ENCODE peak calls at places on chromosome 1, in six cellular contexts. J, F, S, B, Z and M are unnamed samples.

GRCh38 chr1:155177192-155177917 is 3.7 kb downstream of the TRIM46 start:
- DNase-seq in Z (peak; percentile 50), F (no peak), B (no peak), J (peak; percentile 75), S (peak; percentile 41), M (no peak)

GRCh38 chr1:157240495-157241184 is 102.4 kb upstream of the ETV3 start:
- DNase-seq in S (no peak), F (no peak), J (no peak), Z (no peak), B (no peak), M (no peak)

GRCh38 chr1:171984850-171985485 is 143.7 kb downstream of the DNM3 start:
- DNase-seq in Z (peak; percentile 49), B (peak; percentile 53), S (no peak), F (no peak), J (no peak), M (no peak)

GRCh38 chr1:161227196-161227871 is 1.5 kb downstream of the TOMM40L start:
- DNase-seq in F (peak; percentile 83), S (peak; percentile 89), Z (peak; percentile 81), J (peak; percentile 94), B (peak; percentile 83), M (peak; percentile 28)

GRCh38 chr1:211638723-211639122 is 36.7 kb downstream of the NEK2 start:
- DNase-seq in B (peak; percentile 68), S (peak; percentile 34), J (no peak), Z (peak; percentile 34), F (no peak), M (no peak)

GRCh38 chr1:74005533-74005932 is 192.4 kb downstream of the LRRIQ3 start:
- DNase-seq in F (no peak), S (no peak), B (no peak), Z (no peak), J (no peak), M (no peak)

GRCh38 chr1:76254165-76255043 is 179.9 kb downstream of the ST6GALNAC3 start:
- DNase-seq in J (no peak), Z (peak; percentile 9), B (peak; percentile 34), S (no peak), F (no peak), M (no peak)

GRCh38 chr1:109197163-109198042 is 16.3 kb upstream of the SARS1 start:
- DNase-seq in Z (peak; percentile 99), B (peak; percentile 98), F (peak; percentile 20), J (no peak), S (peak; percentile 83), M (peak; percentile 97)

GRCh38 chr1:185690527-185690926 is 43.7 kb upstream of the HMCN1 start:
- DNase-seq in B (no peak), F (no peak), S (no peak), J (no peak), Z (no peak), M (no peak)

GRCh38 chr1:60541831-60542532 is 468.4 kb upstream of the C1orf87 start:
- DNase-seq in B (peak; percentile 53), S (no peak), Z (no peak), J (no peak), F (no peak), M (no peak)

GRCh38 chr1:34865981-34866761 is 6.6 kb upstream of the SMIM12 start:
- DNase-seq in J (peak; percentile 98), B (peak; percentile 77), S (peak; percentile 91), F (peak; percentile 88), Z (peak; percentile 58), M (no peak)

GRCh38 chr1:95246511-95246910 is 12.5 kb downstream of the RWDD3 start:
- DNase-seq in J (no peak), F (no peak), S (no peak), B (no peak), Z (no peak), M (no peak)

GRCh38 chr1:223210786-223211115 is 67.7 kb upstream of the TLR5 start:
- DNase-seq in B (no peak), Z (no peak), J (no peak), S (no peak), F (no peak), M (no peak)

GRCh38 chr1:167095368-167095767 is 1.5 kb downstream of the STYXL2 start:
- DNase-seq in Z (peak; percentile 93), J (no peak), S (no peak), F (no peak), B (peak; percentile 17), M (peak; percentile 31)

GRCh38 chr1:159000627-159001026 is 9.1 kb upstream of the IFI16 start:
- DNase-seq in J (no peak), F (peak; percentile 82), Z (peak; percentile 93), S (peak; percentile 89), B (peak; percentile 96), M (peak; percentile 80)

GRCh38 chr1:39431927-39432326 is 59.5 kb upstream of the BMP8A start:
- DNase-seq in Z (no peak), F (no peak), S (no peak), J (no peak), B (no peak), M (no peak)

GRCh38 chr1:198934901-198935301 is 296.1 kb downstream of the PTPRC start:
- DNase-seq in B (no peak), J (no peak), F (no peak), S (no peak), Z (peak; percentile 55), M (no peak)

DNA sequence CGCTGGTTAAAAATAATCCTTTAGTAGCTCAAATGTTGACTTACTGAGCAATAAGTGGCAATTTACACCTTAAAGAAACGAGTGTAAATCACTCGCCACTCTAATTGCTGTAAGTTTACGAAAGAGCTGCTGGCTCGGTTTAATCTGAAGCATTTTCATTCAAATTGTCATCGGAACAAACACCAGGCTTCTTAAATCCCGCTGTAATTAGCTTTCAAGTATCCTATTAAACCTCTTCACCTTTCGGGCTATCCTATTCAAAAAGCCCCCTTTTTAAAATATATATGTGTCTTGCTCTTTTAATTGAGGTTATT is 1.6 kb downstream of the LHX8 start:
- DNase-seq in B (no peak), Z (no peak), J (no peak), F (no peak), S (no peak), M (no peak)
- H3K4me3 ChIP-seq in B (no peak overlapping the region), Z (no peak overlapping the region), J (peak overlapping the region; percentile 31), F (peak overlapping the region; percentile 50), S (peak overlapping the region; percentile 52), M (no peak overlapping the region)

GRCh38 chr1:25647863-25648262 is 31.3 kb downstream of the MAN1C1 start:
- DNase-seq in F (peak; percentile 50), B (no peak), S (peak; percentile 52), Z (no peak), J (no peak), M (no peak)
- TF ChIP-seq CTCF in F (no peak), B (no peak), S (no peak), Z (no peak), J (no peak), M (no peak)

DNA sequence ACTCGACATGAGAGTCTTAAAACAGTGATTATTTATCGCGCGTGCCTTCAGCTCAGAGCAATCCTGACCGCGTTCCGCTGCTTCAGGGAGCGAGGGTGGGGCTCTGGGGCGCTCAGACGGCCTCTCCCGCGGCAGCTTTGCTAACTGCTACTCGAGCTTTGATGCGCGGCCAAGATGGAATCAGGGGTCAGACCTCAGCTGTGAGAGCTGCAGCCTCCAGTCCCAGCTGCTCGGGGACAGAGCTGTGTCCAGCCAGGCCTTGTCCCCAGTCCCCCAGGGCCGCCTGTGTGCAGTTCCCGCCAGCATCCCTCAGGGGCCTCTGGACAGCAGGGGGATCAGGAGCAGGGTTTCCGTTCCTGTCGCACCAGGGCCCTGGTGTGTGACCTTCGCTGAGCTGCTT is 104.6 kb upstream of the TTC34 start:
- DNase-seq in B (no peak), J (no peak), F (no peak), S (no peak), Z (no peak), M (no peak)
- H3K4me3 ChIP-seq in B (no peak overlapping the region), J (no peak overlapping the region), F (no peak overlapping the region), S (no peak overlapping the region), Z (no peak overlapping the region), M (no peak overlapping the region)

GRCh38 chr1:44924835-44925464 is 61.4 kb downstream of the EIF2B3 start:
- DNase-seq in Z (peak; percentile 73), B (peak; percentile 84), J (no peak), F (no peak), S (no peak), M (peak; percentile 48)
- TF ChIP-seq CTCF in Z (peak; percentile 45), B (peak; percentile 66), J (peak; percentile 55), F (peak; percentile 48), S (no peak), M (peak; percentile 47)

DNA sequence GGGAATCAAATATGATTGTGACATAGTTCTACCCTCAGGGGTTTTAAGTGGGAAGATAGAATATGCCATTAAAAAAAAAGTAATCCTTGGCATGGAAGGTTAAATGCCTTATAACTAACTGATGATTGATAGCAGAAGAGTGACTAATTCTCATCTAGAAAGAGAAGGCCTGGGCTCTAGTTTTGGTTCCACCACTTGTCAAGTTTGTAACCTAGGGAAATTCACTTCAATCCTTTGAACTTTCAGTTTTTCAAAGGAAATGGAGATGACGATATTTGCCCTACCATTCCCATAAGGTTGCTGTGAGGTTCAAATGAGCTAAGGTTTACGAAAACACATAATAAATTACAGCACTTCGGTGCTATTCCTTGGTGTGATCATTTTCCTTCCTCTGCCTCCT is 88.5 kb downstream of the GPR88 start:
- DNase-seq in S (no peak), F (no peak), J (no peak), Z (no peak), B (no peak), M (no peak)
- H3K4me3 ChIP-seq in S (no peak overlapping the region), F (no peak overlapping the region), J (no peak overlapping the region), Z (no peak overlapping the region), B (no peak overlapping the region), M (no peak overlapping the region)

GRCh38 chr1:183061194-183061593 is 38.0 kb downstream of the LAMC1 start:
- DNase-seq in S (no peak), F (no peak), Z (no peak), J (no peak), B (peak; percentile 53), M (no peak)

GRCh38 chr1:183052861-183053260 is 29.6 kb downstream of the LAMC1 start:
- DNase-seq in Z (no peak), B (no peak), S (no peak), J (no peak), F (no peak), M (no peak)

GRCh38 chr1:183063349-183063748 is 40.1 kb downstream of the LAMC1 start:
- DNase-seq in S (no peak), F (no peak), J (no peak), B (no peak), Z (no peak), M (no peak)

GRCh38 chr1:183058835-183059234 is 35.6 kb downstream of the LAMC1 start:
- DNase-seq in J (no peak), Z (peak; percentile 23), B (peak; percentile 33), F (no peak), S (no peak), M (no peak)
- TF ChIP-seq CTCF in J (no peak), Z (no peak), B (no peak), F (no peak), S (no peak), M (no peak)

GRCh38 chr1:3241236-3241550 is 172.2 kb downstream of the PRDM16 start:
- DNase-seq in S (no peak), Z (no peak), B (no peak), J (no peak), F (no peak), M (no peak)
- H3K4me3 ChIP-seq in S (peak overlapping the region; percentile 39), Z (no peak overlapping the region), B (no peak overlapping the region), J (no peak overlapping the region), F (no peak overlapping the region), M (no peak overlapping the region)